ENCODE peak calls at places on chromosomes 2 and 18, in five cellular contexts. N is HCT116, O is K562, H is HepG2, M is GM12878. S is an unnamed sample. For H3K4me1, the result is how much of the 10 kb centered on the place peaks cover.

GRCh38 chr2:170596576-170596975 is 118.6 kb upstream of the SP5 start:
- DNase-seq in O (no peak), N (no peak), H (no peak), M (no peak), S (no peak)

GRCh38 chr2:222034058-222034457 is 264.7 kb downstream of the PAX3 start:
- DNase-seq in O (no peak), M (no peak), N (no peak), H (no peak), S (no peak)

GRCh38 chr2:196263181-196263747 is 91.9 kb upstream of the STK17B start:
- DNase-seq in N (no peak), O (peak), M (peak), H (no peak), S (no peak)

GRCh38 chr2:45259144-45259543 is 249.9 kb upstream of the SIX2 start:
- DNase-seq in H (peak), N (no peak), M (no peak), O (no peak), S (no peak)

GRCh38 chr2:99821572-99822369 is 320.6 kb downstream of the AFF3 start:
- DNase-seq in O (no peak), N (no peak), M (no peak), H (no peak), S (peak)

GRCh38 chr2:216849987-216850386 is 9.9 kb downstream of the TNP1 start:
- DNase-seq in O (peak), N (no peak), H (no peak), M (no peak), S (no peak)

GRCh38 chr2:42545714-42546390 is 22.6 kb upstream of the MTA3 start:
- DNase-seq in H (no peak), M (no peak), N (no peak), O (no peak), S (no peak)

GRCh38 chr18:51614967-51615571 is 417.6 kb upstream of the MEX3C start:
- DNase-seq in O (no peak), N (no peak), M (no peak), H (no peak), S (no peak)

GRCh38 chr2:241372376-241372992 is 16.4 kb downstream of the FARP2 start:
- DNase-seq in O (no peak), M (no peak), H (no peak), N (no peak), S (no peak)

GRCh38 chr2:146246017-146246733 is 1598.7 kb upstream of the ACVR2A start:
- DNase-seq in O (no peak), H (no peak), N (no peak), M (no peak), S (no peak)

GRCh38 chr2:136025057-136025973 is 39.9 kb upstream of the DARS1 start:
- DNase-seq in M (no peak), H (no peak), N (peak), O (peak), S (no peak)
- TF ChIP-seq SIN3A in M (no peak), H (no peak), N (no peak), O (no peak), S (no peak)

DNA sequence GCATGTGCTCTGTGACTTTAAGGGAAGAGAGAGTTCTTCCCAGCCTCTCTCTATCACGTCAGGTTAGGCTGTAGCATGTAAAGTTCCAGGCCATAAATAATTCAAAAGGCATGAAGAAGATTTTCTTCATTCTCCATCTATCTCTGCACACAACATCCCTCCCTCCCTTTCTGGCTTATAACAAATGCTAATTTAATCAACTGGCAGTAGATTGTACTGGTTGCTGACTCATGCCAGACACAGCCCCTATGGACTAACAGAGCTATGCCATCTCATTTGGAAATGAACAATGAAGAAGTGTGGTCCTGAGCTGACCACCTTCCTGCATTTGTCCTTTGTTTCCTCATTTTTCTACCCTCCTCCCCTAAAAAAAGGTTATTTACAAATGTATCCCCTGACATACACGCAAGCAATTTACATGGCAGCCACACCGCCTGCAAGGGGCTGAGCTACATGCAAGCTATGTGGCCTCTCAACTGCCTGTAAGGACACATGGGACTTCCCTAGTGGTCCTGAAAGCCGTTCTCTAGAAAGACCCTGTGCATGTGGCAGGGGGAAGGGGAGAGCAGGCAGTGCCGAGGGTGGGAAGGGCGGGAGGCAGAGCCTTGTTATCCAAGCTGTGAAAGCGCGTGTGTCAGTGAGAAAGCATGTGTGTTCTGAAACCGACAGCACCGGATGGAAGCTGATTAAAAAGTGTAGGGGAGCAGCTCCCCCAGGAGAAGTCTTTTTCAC is 90.9 kb upstream of the KLF7 start:
- DNase-seq in N (no peak), H (no peak), M (no peak), O (no peak), S (no peak)
- H3K4me1 ChIP-seq in N (under half), H (under half), M (under half), O (under half), S (under half)

DNA sequence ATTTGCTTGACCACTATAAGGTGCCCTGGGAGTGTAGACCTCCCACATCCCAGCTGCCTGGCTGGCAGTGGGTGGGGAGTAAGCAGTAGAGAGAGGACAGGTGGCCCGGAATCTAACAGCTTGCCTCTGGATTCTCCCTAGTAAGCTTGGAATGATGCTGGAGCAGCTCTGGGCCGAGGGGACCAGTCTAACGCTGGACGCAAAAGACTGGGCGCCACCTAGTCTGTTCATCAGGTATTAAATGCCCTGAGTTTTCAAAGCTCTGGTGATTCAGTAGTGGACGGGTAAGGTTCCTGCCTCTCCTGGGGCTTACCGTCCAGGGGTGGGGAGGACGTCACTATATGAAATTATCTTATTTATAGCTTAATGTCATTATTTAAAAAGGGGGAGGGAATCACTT is 648 bp upstream of the LYPD6B start:
- DNase-seq in M (no peak), N (peak), O (no peak), H (no peak), S (no peak)
- TF ChIP-seq SIN3A in M (no peak), N (no peak), O (no peak), H (no peak), S (no peak)

DNA sequence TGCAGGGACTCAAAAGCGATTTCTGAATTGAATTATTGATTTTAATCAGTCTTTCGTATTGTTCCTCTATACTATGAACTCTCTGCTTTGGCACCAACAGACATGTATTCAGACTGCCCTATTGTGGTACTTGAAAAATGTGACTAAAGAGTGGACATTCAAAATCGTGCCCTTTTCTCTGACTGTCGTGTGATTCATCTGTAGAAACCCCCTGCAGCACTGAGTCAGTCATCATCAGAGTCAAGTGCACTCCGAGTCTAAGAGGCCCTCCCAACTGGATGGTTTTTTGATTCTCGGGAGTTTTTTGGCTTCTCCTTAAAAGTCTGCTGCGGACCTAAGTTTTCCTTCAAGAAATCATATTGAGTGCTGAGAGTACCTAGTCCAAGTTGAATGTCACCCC is 96.4 kb upstream of the FOSL2 start:
- DNase-seq in N (peak), M (no peak), H (no peak), O (no peak), S (no peak)
- H3K4me1 ChIP-seq in N (under half), M (under half), H (under half), O (under half), S (under half)

GRCh38 chr18:79552696-79553095 is 126.9 kb upstream of the CTDP1 start:
- DNase-seq in H (no peak), O (no peak), N (no peak), M (no peak), S (no peak)

GRCh38 chr18:79554321-79554720 is 125.3 kb upstream of the CTDP1 start:
- DNase-seq in M (no peak), O (no peak), H (no peak), N (no peak), S (no peak)

GRCh38 chr18:79553696-79554095 is 125.9 kb upstream of the CTDP1 start:
- DNase-seq in H (no peak), O (no peak), N (no peak), M (no peak), S (no peak)

GRCh38 chr18:79553154-79553553 is 126.4 kb upstream of the CTDP1 start:
- DNase-seq in O (no peak), H (no peak), M (no peak), N (no peak), S (no peak)

DNA sequence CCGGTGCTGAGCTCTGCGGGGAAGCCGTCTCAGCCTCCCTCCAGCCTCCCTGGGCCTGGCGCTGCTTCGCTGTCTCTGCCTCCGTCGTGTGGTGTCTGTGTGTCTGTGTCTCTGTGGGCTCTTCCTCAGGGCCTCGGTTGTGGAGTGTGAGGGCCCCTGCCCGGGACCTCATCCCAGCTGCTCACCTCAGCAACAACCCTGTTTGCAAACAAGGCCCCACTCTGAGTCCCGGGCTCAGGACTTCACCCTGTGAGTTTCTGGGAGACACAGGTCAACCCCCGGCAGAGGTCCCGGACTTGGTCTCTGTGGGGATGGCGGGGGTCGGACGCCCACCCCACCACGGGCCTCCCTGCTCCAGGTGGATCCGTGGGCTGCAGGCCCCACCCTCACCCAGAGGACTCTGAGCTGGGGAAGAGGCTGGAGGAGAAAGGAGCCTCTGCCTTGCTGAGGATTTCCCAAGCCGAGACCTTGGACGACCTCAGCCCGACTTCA is 127.4 kb upstream of the CTDP1 start:
- DNase-seq in M (no peak), O (no peak), N (no peak), H (no peak), S (no peak)
- TF ChIP-seq SIN3A in M (no peak), O (no peak), N (no peak), H (no peak), S (no peak)

DNA sequence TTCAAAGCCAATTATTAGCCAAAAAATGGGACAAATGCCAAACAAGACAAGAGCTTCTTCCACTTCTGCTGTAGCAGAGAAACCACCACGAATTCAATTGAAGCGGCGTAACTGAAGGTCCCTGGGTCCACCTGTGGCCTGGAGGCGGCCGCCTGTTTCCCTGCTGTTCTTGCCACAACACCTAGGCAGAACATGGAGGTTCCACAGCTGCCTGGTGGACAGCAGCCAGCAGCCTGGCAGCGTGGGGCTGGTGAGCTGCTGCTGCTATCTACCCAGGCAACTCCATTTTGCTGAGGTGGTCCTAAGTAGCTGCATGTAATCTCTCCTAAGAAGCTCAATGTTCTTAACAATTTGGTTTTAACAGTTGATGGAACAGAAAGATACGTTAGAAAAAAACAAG is 66.8 kb downstream of the NDUFA10 start:
- DNase-seq in O (no peak), H (no peak), M (no peak), N (no peak), S (no peak)
- H3K4me1 ChIP-seq in O (under half), H (under half), M (under half), N (under half), S (under half)

GRCh38 chr2:226117506-226118065 is 682.0 kb downstream of the IRS1 start:
- DNase-seq in H (no peak), O (no peak), M (no peak), N (no peak), S (no peak)

GRCh38 chr2:226115832-226116200 is 683.8 kb downstream of the IRS1 start:
- DNase-seq in N (no peak), M (no peak), H (no peak), O (no peak), S (no peak)

GRCh38 chr2:226116346-226116745 is 683.3 kb downstream of the IRS1 start:
- DNase-seq in H (no peak), N (no peak), O (no peak), M (no peak), S (no peak)

GRCh38 chr2:226121339-226121738 is 678.3 kb downstream of the IRS1 start:
- DNase-seq in O (no peak), M (no peak), H (no peak), N (no peak), S (no peak)

DNA sequence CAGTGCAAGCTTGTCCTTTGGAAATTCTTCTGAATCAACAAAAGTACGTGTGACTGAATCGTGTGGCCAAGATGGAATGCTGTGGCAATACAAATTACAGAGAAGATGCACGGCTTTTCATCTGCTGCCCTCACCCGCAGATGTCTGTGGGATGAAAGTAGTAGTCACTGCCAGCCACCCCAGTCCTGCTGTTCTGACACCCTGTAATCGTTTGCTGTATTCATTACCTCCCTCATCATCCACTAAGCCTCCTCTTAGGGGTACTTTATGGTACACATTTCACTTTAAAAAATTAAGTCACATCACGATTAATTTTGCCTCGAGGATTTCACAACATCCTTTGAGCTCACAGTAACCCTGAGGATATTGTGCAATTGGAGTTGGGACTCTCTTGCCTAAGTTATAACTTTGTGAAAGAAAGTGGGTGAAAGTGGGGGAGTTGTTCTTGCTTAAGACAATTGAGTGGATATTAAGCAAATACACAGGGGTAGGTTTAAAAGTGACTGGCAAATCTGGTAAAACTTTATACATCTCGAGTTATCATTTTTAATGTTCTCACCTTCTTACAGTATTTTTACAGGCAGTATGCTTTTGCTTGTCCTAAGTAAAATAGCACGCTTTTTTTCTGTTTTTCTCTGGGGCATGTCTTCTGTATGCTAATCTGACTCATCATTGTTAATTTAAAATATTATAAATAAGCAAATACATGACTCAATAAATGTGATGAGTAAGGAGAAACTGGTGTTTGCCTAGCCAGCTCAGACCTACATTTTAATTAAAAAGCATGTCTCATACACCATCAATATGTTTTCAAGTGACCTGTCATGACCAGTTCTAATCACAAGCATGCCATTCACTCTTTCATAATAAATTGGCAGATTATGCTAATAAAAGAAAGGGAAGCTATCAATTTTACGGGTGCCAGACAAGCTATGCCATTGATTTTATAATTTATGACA is 680.9 kb downstream of the IRS1 start:
- DNase-seq in H (peak), N (peak), O (no peak), M (no peak), S (peak)
- TF ChIP-seq SIN3A in H (no peak), N (peak), O (no peak), M (no peak), S (no peak)

DNA sequence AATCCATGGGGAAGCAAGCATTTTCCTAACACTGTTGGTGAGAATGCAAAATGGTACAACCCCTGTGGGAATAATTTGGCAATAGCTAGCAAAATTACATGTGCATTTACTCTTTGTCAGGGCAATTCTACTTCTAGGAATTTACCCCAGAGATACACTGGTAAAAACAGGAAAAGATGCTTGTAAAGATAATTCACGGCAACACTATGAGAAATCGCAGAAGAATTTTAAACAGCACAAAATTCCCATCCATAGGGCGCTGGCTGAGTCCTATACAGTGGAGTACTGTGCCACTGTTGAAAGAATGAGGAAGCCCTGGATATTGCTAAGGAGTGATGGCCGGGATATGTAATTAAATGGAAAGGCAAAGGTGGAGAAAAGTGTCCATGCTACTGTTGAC is 75.8 kb downstream of the DGKD start:
- DNase-seq in H (no peak), O (no peak), N (no peak), M (no peak), S (no peak)
- H3K4me1 ChIP-seq in H (under half), O (under half), N (under half), M (under half), S (half or more)